ENCODE peak calls at places on chromosomes 1 and 21, in ten cellular contexts. R is fibroblast of the aortic adventitia, H is ovary, I is fibroblast of pulmonary artery, F is upper lobe of right lung, A is astrocyte, W is A673, C is A549, Q is heart right ventricle, K is BJ. D is an unnamed sample.

GRCh38 chr1:6727535-6727934 is 25.9 kb upstream of the DNAJC11 start:
- DNase-seq in R (peak; percentile 66), H (peak; percentile 23), I (peak; percentile 71), F (peak; percentile 71), A (no peak), W (peak; percentile 76), C (peak; percentile 36), Q (peak; percentile 44), K (no peak), D (peak; percentile 56)

GRCh38 chr1:9151326-9151860 is 22.5 kb upstream of the GPR157 start:
- DNase-seq in R (peak; percentile 84), H (no peak), I (peak; percentile 67), F (peak; percentile 77), A (no peak), W (no peak), C (no peak), Q (peak; percentile 64), K (no peak), D (peak; percentile 83)

GRCh38 chr1:218476385-218476784 is 131.2 kb downstream of the TGFB2 start:
- DNase-seq in R (peak; percentile 60), H (no peak), I (peak; percentile 76), F (no peak), A (peak; percentile 94), W (no peak), C (no peak), Q (no peak), K (peak; percentile 74), D (peak; percentile 87)

GRCh38 chr1:225746361-225747179 is 31.1 kb upstream of the SRP9 start:
- DNase-seq in R (peak; percentile 94), H (peak; percentile 85), I (peak; percentile 92), F (peak; percentile 72), A (peak; percentile 92), W (peak; percentile 97), C (peak; percentile 88), Q (peak; percentile 79), K (peak; percentile 68), D (peak; percentile 86)

GRCh38 chr1:31421404-31422040 is 8.5 kb downstream of the SERINC2 start:
- DNase-seq in R (no peak), H (no peak), I (peak; percentile 34), F (no peak), A (no peak), W (no peak), C (no peak), Q (no peak), K (no peak), D (no peak)

GRCh38 chr1:113749402-113749801 is 9.9 kb downstream of the PHTF1 start:
- DNase-seq in R (no peak), H (no peak), I (no peak), F (no peak), A (no peak), W (no peak), C (no peak), Q (no peak), K (no peak), D (no peak)

GRCh38 chr1:9399510-9400424 is 107.1 kb downstream of the SPSB1 start:
- DNase-seq in R (no peak), H (peak; percentile 64), I (peak; percentile 28), F (no peak), A (no peak), W (no peak), C (no peak), Q (peak; percentile 54), K (no peak), D (no peak)

GRCh38 chr21:34908424-34909055 is 140.6 kb downstream of the RUNX1 start:
- DNase-seq in R (peak; percentile 84), H (no peak), I (peak; percentile 83), F (no peak), A (no peak), W (no peak), C (no peak), Q (no peak), K (no peak), D (peak; percentile 68)

GRCh38 chr1:44610527-44611148 is 63.6 kb downstream of the TMEM53 start:
- DNase-seq in R (no peak), H (no peak), I (no peak), F (no peak), A (no peak), W (no peak), C (no peak), Q (no peak), K (no peak), D (no peak)

GRCh38 chr1:24688621-24689195 is 45.6 kb downstream of the SRRM1 start:
- DNase-seq in R (peak; percentile 76), H (peak; percentile 80), I (peak; percentile 78), F (peak; percentile 81), A (no peak), W (peak; percentile 85), C (peak; percentile 67), Q (peak; percentile 78), K (no peak), D (peak; percentile 65)

GRCh38 chr1:234772345-234773147 is 162.6 kb upstream of the IRF2BP2 start:
- DNase-seq in R (peak; percentile 98), H (no peak), I (peak; percentile 98), F (peak; percentile 77), A (peak; percentile 99), W (peak; percentile 64), C (peak; percentile 98), Q (peak; percentile 64), K (peak; percentile 96), D (peak; percentile 99)

DNA sequence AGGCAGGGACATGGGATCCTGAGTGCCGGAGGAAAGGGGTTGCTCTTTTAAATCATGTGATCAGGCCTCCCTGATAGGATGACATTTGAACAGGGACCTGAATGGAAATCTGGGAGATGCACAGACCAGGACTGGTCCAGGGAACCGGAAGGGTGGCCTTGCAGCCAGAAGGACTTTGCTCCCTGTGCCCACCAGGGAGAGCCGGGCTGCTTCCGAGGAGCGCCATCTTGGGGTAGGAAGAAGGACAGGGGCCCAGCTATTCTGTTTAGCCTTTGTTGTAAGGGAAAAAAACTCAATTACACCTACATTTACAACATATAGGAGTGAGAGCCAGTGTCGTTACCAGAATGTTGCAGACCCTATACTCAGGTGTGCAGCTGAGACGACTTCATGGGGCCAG is 5.5 kb downstream of the KLHDC7A start:
- DNase-seq in R (no peak), H (no peak), I (no peak), F (no peak), A (no peak), W (peak; percentile 21), C (no peak), Q (no peak), K (no peak), D (no peak)
- TF ChIP-seq CTCF in R (no peak), H (no peak), I (no peak), F (no peak), A (no peak), W (peak; percentile 59), C (no peak), Q (no peak), K (no peak), D (no peak)

GRCh38 chr1:3745590-3746381 is 6.5 kb upstream of the CCDC27 start:
- DNase-seq in R (no peak), H (no peak), I (no peak), F (no peak), A (no peak), W (no peak), C (no peak), Q (no peak), K (no peak), D (no peak)
- H3K4me3 ChIP-seq in R (peak overlapping the region; percentile 71), H (no peak overlapping the region), I (no peak overlapping the region), F (no peak overlapping the region), A (no peak overlapping the region), W (peak overlapping the region; percentile 93), C (no peak overlapping the region), Q (peak overlapping the region; percentile 87), K (no peak overlapping the region), D (no peak overlapping the region)

GRCh38 chr1:11982010-11982392 is 1.8 kb downstream of the MFN2 start:
- DNase-seq in R (no peak), H (no peak), I (peak; percentile 69), F (no peak), A (no peak), W (no peak), C (peak; percentile 69), Q (no peak), K (no peak), D (peak; percentile 44)
- TF ChIP-seq CTCF in R (no peak), H (no peak), I (peak; percentile 67), F (no peak), A (peak; percentile 27), W (no peak), C (peak; percentile 30), Q (peak; percentile 7), K (peak; percentile 37), D (peak; percentile 53)

GRCh38 chr1:15736035-15736665 is at the start of gene SLC25A34:
- DNase-seq in R (no peak), H (no peak), I (no peak), F (peak; percentile 91), A (no peak), W (no peak), C (no peak), Q (peak; percentile 79), K (no peak), D (no peak)

GRCh38 chr1:15738416-15739113 is 2.5 kb downstream of the SLC25A34 start:
- DNase-seq in R (no peak), H (no peak), I (no peak), F (no peak), A (no peak), W (no peak), C (no peak), Q (no peak), K (no peak), D (no peak)

GRCh38 chr1:15735304-15736034 is 589 bp upstream of the SLC25A34 start:
- DNase-seq in R (no peak), H (no peak), I (no peak), F (no peak), A (no peak), W (no peak), C (no peak), Q (no peak), K (no peak), D (no peak)

GRCh38 chr1:15737324-15738319 is 1.6 kb downstream of the SLC25A34 start:
- DNase-seq in R (no peak), H (no peak), I (no peak), F (no peak), A (no peak), W (no peak), C (no peak), Q (no peak), K (no peak), D (no peak)

GRCh38 chr1:15736666-15737229 is 690 bp downstream of the SLC25A34 start:
- DNase-seq in R (no peak), H (no peak), I (no peak), F (no peak), A (no peak), W (no peak), C (no peak), Q (no peak), K (no peak), D (no peak)
- H3K4me3 ChIP-seq in R (no peak overlapping the region), H (no peak overlapping the region), I (no peak overlapping the region), F (no peak overlapping the region), A (no peak overlapping the region), W (no peak overlapping the region), C (no peak overlapping the region), Q (peak overlapping the region; percentile 32), K (no peak overlapping the region), D (no peak overlapping the region)

GRCh38 chr21:17597680-17598079 is 15.0 kb downstream of the BTG3 start:
- DNase-seq in R (no peak), H (no peak), I (no peak), F (no peak), A (no peak), W (no peak), C (no peak), Q (no peak), K (no peak), D (no peak)
- TF ChIP-seq CTCF in R (no peak), H (no peak), I (no peak), F (no peak), A (no peak), W (no peak), C (no peak), Q (no peak), K (no peak), D (no peak)

D was measured in AG10803.